ENCODE peak calls at places on chromosomes 12 and 14, in eight cellular contexts. V is CD8-positive, alpha-beta memory T cell; O is A673; H is tibial nerve; A is A549; K is GM23248; P is iPS DF 6.9; U is BE2C. E is an unnamed sample.
A peak's percentile ranks its signal among the peaks of the same experiment; 100 is the strongest.

GRCh38 chr12:39692258-39692853 is 72.8 kb upstream of the ABCD2 start:
- DNase-seq in V (no peak), O (peak; percentile 12), H (no peak), A (no peak), K (peak; percentile 32), P (no peak), U (no peak), E (no peak)

GRCh38 chr12:95633049-95633545 is 81.8 kb upstream of the USP44 start:
- DNase-seq in V (no peak), O (peak; percentile 58), H (no peak), A (peak; percentile 92), K (peak; percentile 96), P (no peak), U (peak; percentile 29), E (peak; percentile 56)

GRCh38 chr14:55609681-55610080 is 29.7 kb downstream of the KTN1 start:
- DNase-seq in V (no peak), O (peak; percentile 25), H (no peak), A (no peak), K (peak; percentile 71), P (no peak), U (no peak), E (no peak)

GRCh38 chr12:107328442-107329133 is 235.2 kb upstream of the CRY1 start:
- DNase-seq in V (no peak), O (peak; percentile 81), H (no peak), A (peak; percentile 31), K (no peak), P (no peak), U (no peak), E (no peak)

GRCh38 chr14:63323148-63323547 is 4.4 kb upstream of the GPHB5 start:
- DNase-seq in V (no peak), O (no peak), H (no peak), A (no peak), K (no peak), P (no peak), U (no peak), E (no peak)

GRCh38 chr12:77328326-77328725 is 263.0 kb upstream of the E2F7 start:
- DNase-seq in V (no peak), O (no peak), H (no peak), A (no peak), K (no peak), P (no peak), U (no peak), E (no peak)

GRCh38 chr12:143964-144649 is 69.8 kb downstream of the SLC6A12 start:
- DNase-seq in V (no peak), O (no peak), H (no peak), A (no peak), K (peak; percentile 26), P (no peak), U (no peak), E (no peak)

GRCh38 chr14:36600431-36600830 is 18.0 kb upstream of the NKX2-8 start:
- DNase-seq in V (no peak), O (no peak), H (no peak), A (no peak), K (no peak), P (no peak), U (no peak), E (no peak)

GRCh38 chr12:79886917-79887519 is 47.9 kb downstream of the PPP1R12A start:
- DNase-seq in V (no peak), O (peak; percentile 71), H (no peak), A (no peak), K (peak; percentile 71), P (no peak), U (no peak), E (no peak)

GRCh38 chr12:93778306-93778705 is 101.1 kb downstream of the CRADD start:
- DNase-seq in V (no peak), O (no peak), H (no peak), A (no peak), K (peak; percentile 95), P (no peak), U (no peak), E (peak; percentile 59)

GRCh38 chr12:51519755-51520154 is 71.3 kb upstream of the SCN8A start:
- DNase-seq in V (no peak), O (no peak), H (no peak), A (no peak), K (no peak), P (no peak), U (no peak), E (no peak)

GRCh38 chr12:6996040-6996441 is 22.2 kb downstream of the LPCAT3 start:
- DNase-seq in V (no peak), O (no peak), H (no peak), A (no peak), K (peak; percentile 76), P (no peak), U (no peak), E (peak; percentile 77)

GRCh38 chr12:119682635-119683340 is 14.9 kb downstream of the PRKAB1 start:
- DNase-seq in V (no peak), O (no peak), H (no peak), A (no peak), K (no peak), P (no peak), U (no peak), E (no peak)

GRCh38 chr12:104291867-104292524 is 11.5 kb upstream of the EID3 start:
- DNase-seq in V (no peak), O (peak; percentile 54), H (no peak), A (no peak), K (no peak), P (no peak), U (no peak), E (no peak)

GRCh38 chr14:103508521-103508920 is 14.1 kb downstream of the CKB start:
- DNase-seq in V (no peak), O (no peak), H (no peak), A (no peak), K (no peak), P (no peak), U (no peak), E (peak; percentile 16)

GRCh38 chr14:103504991-103505565 is 17.6 kb downstream of the CKB start:
- DNase-seq in V (no peak), O (no peak), H (no peak), A (no peak), K (peak; percentile 45), P (no peak), U (no peak), E (no peak)

GRCh38 chr14:103508930-103509329 is 13.7 kb downstream of the CKB start:
- DNase-seq in V (no peak), O (no peak), H (no peak), A (no peak), K (no peak), P (no peak), U (no peak), E (peak; percentile 0)

GRCh38 chr14:103509864-103510263 is 12.8 kb downstream of the CKB start:
- DNase-seq in V (no peak), O (no peak), H (no peak), A (no peak), K (no peak), P (no peak), U (no peak), E (peak; percentile 22)

GRCh38 chr14:103507751-103508150 is 14.9 kb downstream of the CKB start:
- DNase-seq in V (no peak), O (no peak), H (no peak), A (no peak), K (no peak), P (no peak), U (no peak), E (no peak)
- H3K4me3 ChIP-seq in V (no peak overlapping the region), O (no peak overlapping the region), H (no peak overlapping the region), A (no peak overlapping the region), K (no peak overlapping the region), P (no peak overlapping the region), U (no peak overlapping the region), E (no peak overlapping the region)

GRCh38 chr14:106507354-106507753 is 981.0 kb downstream of the TMEM121 start:
- DNase-seq in V (no peak), O (no peak), H (no peak), A (no peak), K (no peak), P (no peak), U (no peak), E (no peak)
- H3K9me3 ChIP-seq in V (no peaks in the 10 kb centered on the region), O (no peaks in the 10 kb centered on the region), H (no peaks in the 10 kb centered on the region), A (no peaks in the 10 kb centered on the region), K (no peaks in the 10 kb centered on the region), P (peaks cover 10% of the 10 kb centered on the region), U (no peaks in the 10 kb centered on the region), E (no peaks in the 10 kb centered on the region)

GRCh38 chr14:89600029-89600428 is 183.0 kb upstream of the FOXN3 start:
- DNase-seq in V (no peak), O (no peak), H (no peak), A (no peak), K (no peak), P (no peak), U (no peak), E (no peak)

GRCh38 chr14:89603938-89604480 is 187.0 kb upstream of the FOXN3 start:
- DNase-seq in V (no peak), O (no peak), H (no peak), A (no peak), K (no peak), P (no peak), U (no peak), E (no peak)

GRCh38 chr14:89600950-89601826 is 184.2 kb upstream of the FOXN3 start:
- DNase-seq in V (no peak), O (no peak), H (no peak), A (no peak), K (peak; percentile 45), P (no peak), U (no peak), E (no peak)

GRCh38 chr14:89592961-89593360 is 175.9 kb upstream of the FOXN3 start:
- DNase-seq in V (no peak), O (no peak), H (no peak), A (no peak), K (no peak), P (no peak), U (no peak), E (no peak)

DNA sequence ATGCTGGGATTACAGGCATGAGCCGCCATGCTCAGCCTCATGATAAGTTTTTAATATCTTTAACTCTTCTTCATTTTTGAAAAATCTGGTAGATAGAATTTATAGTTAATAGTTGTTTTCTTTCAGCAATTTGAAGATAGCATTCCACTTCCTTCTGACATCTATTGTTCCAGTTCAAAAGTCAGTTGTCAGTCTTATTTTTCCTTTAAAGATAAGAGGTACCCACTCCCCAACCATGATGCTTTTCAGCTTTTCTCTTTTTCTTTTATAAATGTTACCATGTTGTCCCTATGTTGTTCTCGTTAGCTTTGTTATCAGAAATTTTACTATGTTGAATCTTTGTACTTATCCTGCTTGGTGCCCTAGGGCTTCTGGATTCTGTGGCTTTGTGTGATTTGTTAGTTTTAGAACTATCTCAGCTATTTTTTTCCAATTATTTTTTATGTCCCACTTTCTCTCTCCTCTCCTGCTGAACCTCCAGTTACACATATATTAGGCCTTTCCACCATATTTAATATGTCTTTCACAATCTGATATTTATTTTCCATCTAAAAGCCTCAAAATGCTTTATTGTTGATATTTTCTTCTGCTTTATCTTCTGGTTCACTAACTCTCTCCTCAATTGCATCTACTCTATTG is 181.6 kb upstream of the FOXN3 start:
- DNase-seq in V (no peak), O (no peak), H (no peak), A (no peak), K (peak; percentile 13), P (no peak), U (no peak), E (no peak)
- H3K4me3 ChIP-seq in V (no peak overlapping the region), O (no peak overlapping the region), H (no peak overlapping the region), A (no peak overlapping the region), K (no peak overlapping the region), P (no peak overlapping the region), U (no peak overlapping the region), E (no peak overlapping the region)

DNA sequence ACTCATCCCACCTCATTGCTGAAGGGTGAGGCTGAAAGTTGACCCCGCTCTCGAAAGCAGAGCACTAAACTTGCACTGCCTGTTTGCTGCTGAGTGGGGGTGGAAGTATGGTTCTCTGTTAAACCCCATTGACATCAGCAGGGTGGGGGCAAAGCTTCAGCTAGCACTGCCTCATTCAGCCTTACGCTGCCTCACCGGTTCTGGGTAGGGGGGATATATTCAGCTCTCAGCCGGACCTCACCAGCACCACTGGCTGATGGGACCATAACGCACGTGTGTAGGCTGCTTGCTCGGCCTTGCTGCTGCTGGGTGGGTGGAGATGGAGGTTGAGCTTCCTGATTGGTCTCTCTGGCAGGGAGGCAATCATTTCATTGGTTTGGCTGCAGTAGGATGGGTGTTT is 265.7 kb upstream of the RTL1 start:
- DNase-seq in V (no peak), O (no peak), H (no peak), A (no peak), K (no peak), P (no peak), U (no peak), E (no peak)
- H3K9me3 ChIP-seq in V (no peaks in the 10 kb centered on the region), O (peaks cover 9% of the 10 kb centered on the region), H (peaks cover 53% of the 10 kb centered on the region), A (peaks cover 35% of the 10 kb centered on the region), K (no peaks in the 10 kb centered on the region), P (no peaks in the 10 kb centered on the region), U (no peaks in the 10 kb centered on the region), E (peaks cover 22% of the 10 kb centered on the region)